ENCODE peak calls at places on chromosomes 4 and X, in four cellular contexts. S, U, B and M are unnamed samples. For H4K20me1, the result is how much of the 10 kb centered on the place peaks cover.

GRCh38 chr4:161823450-161823849 is 340.4 kb downstream of the FSTL5 start:
- DNase-seq in U (no peak), S (no peak), B (no peak), M (no peak)

GRCh38 chr4:87002682-87003043 is 67.9 kb downstream of the AFF1 start:
- DNase-seq in B (no peak), S (no peak), U (no peak), M (no peak)

GRCh38 chr4:37663552-37663951 is 22.6 kb downstream of the RELL1 start:
- DNase-seq in U (no peak), S (no peak), B (no peak), M (no peak)

GRCh38 chrX:72604705-72605104 is 32.1 kb upstream of the HDAC8 start:
- DNase-seq in U (no peak), B (no peak), S (no peak), M (no peak)

GRCh38 chr4:100106982-100107381 is 83.3 kb downstream of the DDIT4L start:
- DNase-seq in U (no peak), B (no peak), S (no peak), M (no peak)

GRCh38 chrX:110168585-110168984 is 149.3 kb downstream of the AMMECR1 start:
- DNase-seq in U (peak), B (no peak), S (no peak), M (no peak)

GRCh38 chr4:19130836-19131235 is 1109.3 kb upstream of the LCORL start:
- DNase-seq in B (no peak), U (peak), S (no peak), M (no peak)

GRCh38 chrX:30735839-30736238 is 82.6 kb downstream of the GK start:
- DNase-seq in U (peak), B (peak), S (peak), M (no peak)

GRCh38 chrX:154064637-154065435 is 32.7 kb downstream of the MECP2 start:
- DNase-seq in S (no peak), B (no peak), U (no peak), M (no peak)

GRCh38 chrX:107700317-107700774 is 72.0 kb downstream of the PRPS1 start:
- DNase-seq in S (no peak), U (peak), B (peak), M (peak)

GRCh38 chr4:31089815-31090214 is 369.6 kb downstream of the PCDH7 start:
- DNase-seq in B (peak), S (no peak), U (peak), M (peak)

GRCh38 chr4:53196195-53196641 is 169.6 kb downstream of the SCFD2 start:
- DNase-seq in B (peak), S (no peak), U (peak), M (no peak)

GRCh38 chr4:184763150-184763780 is 29.4 kb upstream of the CENPU start:
- DNase-seq in B (peak), S (no peak), U (peak), M (no peak)

GRCh38 chr4:141247430-141247780 is 26.7 kb downstream of the ZNF330 start:
- DNase-seq in B (no peak), S (no peak), U (peak), M (no peak)

GRCh38 chr4:139849219-139849618 is 183.6 kb downstream of the MGST2 start:
- DNase-seq in U (no peak), B (no peak), S (no peak), M (peak)

GRCh38 chrX:119095936-119096335 is 23.1 kb downstream of the CT47C1 start:
- DNase-seq in U (no peak), S (no peak), B (no peak), M (no peak)

GRCh38 chr4:170139764-170140163 is 50.0 kb upstream of the AADAT start:
- DNase-seq in S (no peak), U (peak), B (no peak), M (no peak)

GRCh38 chrX:136162827-136163427 is 15.6 kb downstream of the FHL1 start:
- DNase-seq in B (peak), U (peak), S (peak), M (peak)

GRCh38 chr4:141388483-141388882 is 167.8 kb downstream of the ZNF330 start:
- DNase-seq in S (no peak), U (peak), B (no peak), M (no peak)

GRCh38 chr4:40960926-40961325 is 211.2 kb downstream of the NSUN7 start:
- DNase-seq in B (no peak), U (no peak), S (no peak), M (no peak)

GRCh38 chr4:175927121-175927520 is 115.1 kb upstream of the GPM6A start:
- DNase-seq in B (no peak), U (no peak), S (no peak), M (no peak)

GRCh38 chrX:70253377-70254062 is 6.5 kb downstream of the P2RY4 start:
- DNase-seq in S (peak), B (no peak), U (no peak), M (no peak)

GRCh38 chr4:118770741-118771187 is 65.2 kb downstream of the SEC24D start:
- DNase-seq in B (no peak), U (no peak), S (no peak), M (no peak)

GRCh38 chr4:16194199-16194598 is 32.1 kb downstream of the TAPT1 start:
- DNase-seq in S (no peak), U (no peak), B (no peak), M (no peak)

GRCh38 chrX:40821780-40822179 is 86.4 kb upstream of the MED14 start:
- DNase-seq in B (no peak), S (no peak), U (no peak), M (no peak)

GRCh38 chr4:125714845-125715244 is 400.1 kb downstream of the FAT4 start:
- DNase-seq in B (no peak), U (no peak), S (no peak), M (no peak)

GRCh38 chr4:184475096-184475461 is 729 bp upstream of the IRF2 start:
- DNase-seq in B (peak), U (peak), S (no peak), M (peak)

GRCh38 chr4:41102360-41103092 is 111.8 kb downstream of the APBB2 start:
- DNase-seq in S (no peak), B (no peak), U (no peak), M (no peak)

GRCh38 chr4:120871173-120871572 is 51.4 kb downstream of the PRDM5 start:
- DNase-seq in U (no peak), B (no peak), S (no peak), M (no peak)

GRCh38 chrX:105515561-105515960 is 295.1 kb upstream of the TEX13A start:
- DNase-seq in B (no peak), U (no peak), S (no peak), M (peak)

GRCh38 chrX:135477576-135477975 is 42.9 kb upstream of the INTS6L start:
- DNase-seq in S (no peak), B (peak), U (peak), M (peak)

DNA sequence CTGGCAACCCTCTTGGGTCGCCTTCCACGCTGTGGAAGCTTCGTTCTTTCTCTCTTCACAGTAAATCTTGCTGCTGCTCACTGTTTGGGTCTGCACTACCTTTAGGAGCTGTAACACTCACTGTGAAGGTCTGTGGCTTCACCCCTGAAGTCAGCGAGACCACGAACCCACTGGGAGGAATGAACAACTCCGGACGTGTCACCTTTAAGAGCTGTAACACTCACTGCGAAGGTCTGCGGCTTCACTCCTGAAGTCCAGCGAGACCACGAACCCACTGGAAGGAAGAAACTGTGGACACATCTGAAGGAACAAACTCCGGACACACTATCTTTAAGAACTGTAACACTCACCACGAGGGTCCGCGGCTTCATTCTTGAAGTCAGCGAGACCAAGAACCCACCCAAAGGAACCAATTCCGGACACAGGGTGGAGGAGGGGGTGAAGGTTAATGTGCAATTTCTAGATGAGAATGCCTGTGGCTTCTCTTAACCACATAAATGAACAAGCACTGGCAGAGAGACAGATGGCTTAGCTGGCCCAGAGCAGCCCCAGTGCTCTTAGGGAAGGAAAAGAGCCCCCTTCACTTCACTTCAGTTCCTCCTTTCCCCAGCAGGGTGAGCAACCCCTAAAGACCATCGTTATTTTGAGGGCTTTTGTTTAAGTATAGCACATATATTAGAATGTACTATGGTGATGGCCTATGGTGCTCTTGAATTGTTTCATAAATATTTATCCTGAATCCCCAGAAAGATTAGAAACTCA is 73.0 kb downstream of the LUZP4 start:
- DNase-seq in S (no peak), U (peak), B (no peak), M (no peak)
- TF ChIP-seq CTCF in S (no peak), U (no peak), B (no peak), M (no peak)

GRCh38 chr4:1296324-1297022 is 6.8 kb downstream of the MAEA start:
- DNase-seq in U (no peak), B (no peak), S (no peak), M (no peak)
- H4K20me1 ChIP-seq in U (under half), B (half or more), S (under half), M (half or more)

DNA sequence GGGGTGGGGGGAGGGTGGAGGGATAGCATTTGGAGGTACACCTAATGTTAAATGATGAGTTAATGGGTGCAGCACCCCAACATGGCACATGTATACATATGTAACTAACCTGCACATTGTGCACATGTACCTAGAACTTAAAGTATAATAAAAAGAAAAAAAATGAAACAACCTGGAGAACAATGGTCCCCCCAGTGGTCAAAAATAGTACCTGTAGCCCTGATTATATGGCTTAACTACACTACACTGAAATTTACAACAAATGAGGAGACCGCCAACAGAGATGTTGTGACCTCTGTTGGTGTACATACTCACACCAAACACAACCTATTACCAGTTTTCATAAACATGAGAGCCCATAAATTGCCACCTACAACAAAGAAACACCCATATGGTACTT is 7.3 kb upstream of the MAGEE1 start:
- DNase-seq in U (no peak), S (no peak), B (no peak), M (no peak)
- TF ChIP-seq CTCF in U (no peak), S (no peak), B (no peak), M (peak)

DNA sequence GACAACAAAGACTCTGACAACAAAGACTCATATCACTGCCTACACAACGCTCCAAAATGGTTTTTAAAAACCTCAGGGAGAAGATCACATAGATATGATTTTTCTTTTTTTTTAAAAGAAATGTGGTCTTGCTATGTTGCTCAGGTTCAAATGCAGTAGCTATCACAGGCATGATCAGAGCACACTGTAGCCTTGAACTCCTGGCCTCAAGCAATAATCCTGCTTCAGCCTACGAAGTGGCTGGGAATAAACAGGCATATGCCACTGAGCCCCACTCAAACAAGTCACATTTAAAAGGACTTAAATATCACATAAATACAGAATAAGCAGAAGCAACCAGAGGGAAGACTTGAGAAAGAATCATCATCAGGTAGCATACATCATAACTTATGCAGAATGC is 14.7 kb downstream of the DHX15 start:
- DNase-seq in B (no peak), S (no peak), U (no peak), M (no peak)
- H4K20me1 ChIP-seq in B (half or more), S (under half), U (under half), M (half or more)